ENCODE peak calls at places on chromosomes 16 and 17, in eight cellular contexts. R is K562, T is heart left ventricle, G is body of pancreas, J is HCT116, D is right lobe of liver, C is IMR-90, N is A549. M is an unnamed sample. For H3K4me1, the result is how much of the 10 kb centered on the place peaks cover.

GRCh38 chr17:71934520-71934919 is 186.3 kb upstream of the SOX9 start:
- ATAC-seq in N (no peak), T (no peak), J (no peak), R (no peak), G (no peak), C (no peak), D (no peak), M (no peak)

GRCh38 chr16:53545433-53545832 is 42.4 kb upstream of the AKTIP start:
- ATAC-seq in C (no peak), N (no peak), T (no peak), G (no peak), D (no peak), R (no peak), J (no peak), M (no peak)

GRCh38 chr17:67500677-67501300 is 123.7 kb downstream of the PITPNC1 start:
- ATAC-seq in J (no peak), T (no peak), D (no peak), R (no peak), G (no peak), N (no peak), C (no peak), M (no peak)

GRCh38 chr16:30046588-30046987 is 15.5 kb upstream of the TLCD3B start:
- ATAC-seq in N (peak), D (no peak), G (no peak), T (no peak), C (no peak), J (no peak), R (no peak), M (no peak)

GRCh38 chr17:13272296-13272695 is 254.5 kb upstream of the ELAC2 start:
- ATAC-seq in N (no peak), C (no peak), G (no peak), J (no peak), D (no peak), R (no peak), T (no peak), M (no peak)

GRCh38 chr16:68279726-68280125 is 15.4 kb downstream of the SLC7A6 start:
- ATAC-seq in G (no peak), D (no peak), T (no peak), J (no peak), R (no peak), C (no peak), N (no peak), M (no peak)

GRCh38 chr17:67520282-67520906 is 143.3 kb downstream of the PITPNC1 start:
- ATAC-seq in N (peak), D (peak), T (no peak), J (no peak), R (no peak), G (no peak), C (peak), M (peak)

GRCh38 chr16:87744750-87745514 is 20.9 kb downstream of the KLHDC4 start:
- ATAC-seq in C (no peak), R (no peak), J (peak), G (no peak), N (peak), D (no peak), T (no peak), M (no peak)

GRCh38 chr17:77765292-77765691 is 193.2 kb upstream of the TNRC6C start:
- ATAC-seq in D (no peak), J (no peak), G (no peak), T (no peak), R (no peak), C (no peak), N (no peak), M (no peak)

GRCh38 chr16:54509406-54509931 is 222.9 kb upstream of the IRX3 start:
- ATAC-seq in R (no peak), N (no peak), G (no peak), T (no peak), J (no peak), C (no peak), D (no peak), M (no peak)

GRCh38 chr17:72661093-72661944 is 431.2 kb downstream of the SLC39A11 start:
- ATAC-seq in J (peak), N (no peak), C (no peak), R (no peak), T (no peak), D (no peak), G (peak), M (no peak)

GRCh38 chr17:61305024-61305423 is 94.6 kb upstream of the TBX2 start:
- ATAC-seq in G (no peak), J (no peak), T (no peak), R (no peak), C (no peak), N (no peak), D (peak), M (no peak)

GRCh38 chr17:82429824-82430223 is 11.4 kb upstream of the OGFOD3 start:
- ATAC-seq in G (no peak), T (no peak), D (no peak), J (no peak), R (peak), N (peak), C (no peak), M (no peak)

GRCh38 chr16:31216552-31217530 is at the start of gene PYDC1:
- ATAC-seq in R (no peak), T (no peak), J (no peak), C (no peak), G (no peak), D (no peak), N (no peak), M (no peak)

GRCh38 chr16:762049-762513 is 1.5 kb downstream of the MSLN start:
- ATAC-seq in J (peak), C (no peak), T (no peak), D (no peak), G (no peak), R (peak), N (no peak), M (no peak)

GRCh38 chr16:89410322-89410721 is 80.0 kb downstream of the ANKRD11 start:
- ATAC-seq in J (no peak), D (no peak), N (no peak), R (no peak), T (no peak), C (peak), G (no peak), M (no peak)

GRCh38 chr16:89413811-89414585 is 76.4 kb downstream of the ANKRD11 start:
- ATAC-seq in T (no peak), C (no peak), R (peak), D (peak), J (no peak), N (no peak), G (no peak), M (no peak)

GRCh38 chr16:89411335-89411850 is 79.0 kb downstream of the ANKRD11 start:
- ATAC-seq in G (no peak), R (no peak), N (no peak), C (no peak), T (no peak), J (no peak), D (no peak), M (no peak)

GRCh38 chr16:89410794-89411309 is 79.5 kb downstream of the ANKRD11 start:
- ATAC-seq in R (no peak), D (peak), G (peak), T (peak), J (peak), C (peak), N (peak), M (peak)

DNA sequence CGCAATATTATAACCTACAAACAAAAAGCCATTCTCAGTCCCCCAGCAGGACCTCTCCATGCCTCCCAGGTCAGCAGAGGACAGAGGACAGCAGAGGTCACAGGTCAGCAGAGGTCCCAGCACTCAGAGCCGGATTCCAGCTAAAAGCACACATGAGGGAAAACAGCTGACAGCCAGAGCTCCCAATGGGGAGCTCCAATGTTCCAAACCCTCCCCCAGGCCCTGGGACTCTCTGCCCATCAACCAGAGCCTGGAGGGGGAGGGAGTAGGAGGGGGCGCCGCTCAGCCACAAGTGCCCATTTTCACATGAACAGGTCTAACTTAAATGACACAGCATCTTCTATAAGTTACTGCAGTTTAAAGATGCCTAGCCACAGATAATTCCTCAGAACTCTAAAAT is 77.5 kb downstream of the ANKRD11 start:
- ATAC-seq in G (no peak), N (no peak), R (peak), D (peak), C (no peak), T (peak), J (no peak), M (no peak)
- H3K4me1 ChIP-seq in G (half or more), N (half or more), R (half or more), D (under half), C (under half), T (half or more), J (under half), M (under half)

GRCh38 chr16:55842369-55843104 is 9.6 kb upstream of the CES1 start:
- ATAC-seq in R (peak), J (peak), D (peak), N (peak), T (no peak), G (peak), C (peak), M (no peak)

GRCh38 chr16:55846598-55847346 is 13.9 kb upstream of the CES1 start:
- ATAC-seq in C (no peak), J (no peak), R (peak), N (no peak), G (no peak), T (no peak), D (no peak), M (no peak)

GRCh38 chr16:55843105-55843395 is 10.2 kb upstream of the CES1 start:
- ATAC-seq in N (no peak), R (no peak), T (no peak), C (no peak), D (no peak), J (no peak), G (no peak), M (no peak)
- TF ChIP-seq CTCF in N (no peak), R (no peak), T (no peak), C (no peak), D (no peak), J (no peak), G (no peak), M (peak)

GRCh38 chr17:41734139-41734948 is at the start of gene HAP1:
- ATAC-seq in G (peak), T (no peak), N (peak), J (peak), C (peak), R (no peak), D (peak), M (peak)
- TF ChIP-seq POLR2A in G (peak), T (no peak), N (peak), J (peak), C (peak), R (no peak), D (peak), M (no peak)

GRCh38 chr16:28280881-28281836 is 11.2 kb upstream of the SBK1 start:
- ATAC-seq in G (no peak), N (no peak), J (no peak), C (no peak), T (no peak), R (peak), D (no peak), M (no peak)

GRCh38 chr16:28283798-28284577 is 8.3 kb upstream of the SBK1 start:
- ATAC-seq in N (peak), R (no peak), D (no peak), J (peak), T (no peak), G (no peak), C (no peak), M (no peak)

GRCh38 chr16:28279006-28279405 is 13.3 kb upstream of the SBK1 start:
- ATAC-seq in R (no peak), C (no peak), G (no peak), D (no peak), T (no peak), J (no peak), N (no peak), M (no peak)

GRCh38 chr16:28282045-28282444 is 10.3 kb upstream of the SBK1 start:
- ATAC-seq in N (no peak), D (no peak), T (no peak), R (no peak), C (no peak), J (no peak), G (no peak), M (no peak)

GRCh38 chr16:28283173-28283572 is 9.2 kb upstream of the SBK1 start:
- ATAC-seq in J (no peak), C (no peak), D (no peak), G (no peak), T (no peak), N (peak), R (no peak), M (no peak)
- H3K4me1 ChIP-seq in J (under half), C (under half), D (under half), G (under half), T (under half), N (under half), R (under half), M (under half)

DNA sequence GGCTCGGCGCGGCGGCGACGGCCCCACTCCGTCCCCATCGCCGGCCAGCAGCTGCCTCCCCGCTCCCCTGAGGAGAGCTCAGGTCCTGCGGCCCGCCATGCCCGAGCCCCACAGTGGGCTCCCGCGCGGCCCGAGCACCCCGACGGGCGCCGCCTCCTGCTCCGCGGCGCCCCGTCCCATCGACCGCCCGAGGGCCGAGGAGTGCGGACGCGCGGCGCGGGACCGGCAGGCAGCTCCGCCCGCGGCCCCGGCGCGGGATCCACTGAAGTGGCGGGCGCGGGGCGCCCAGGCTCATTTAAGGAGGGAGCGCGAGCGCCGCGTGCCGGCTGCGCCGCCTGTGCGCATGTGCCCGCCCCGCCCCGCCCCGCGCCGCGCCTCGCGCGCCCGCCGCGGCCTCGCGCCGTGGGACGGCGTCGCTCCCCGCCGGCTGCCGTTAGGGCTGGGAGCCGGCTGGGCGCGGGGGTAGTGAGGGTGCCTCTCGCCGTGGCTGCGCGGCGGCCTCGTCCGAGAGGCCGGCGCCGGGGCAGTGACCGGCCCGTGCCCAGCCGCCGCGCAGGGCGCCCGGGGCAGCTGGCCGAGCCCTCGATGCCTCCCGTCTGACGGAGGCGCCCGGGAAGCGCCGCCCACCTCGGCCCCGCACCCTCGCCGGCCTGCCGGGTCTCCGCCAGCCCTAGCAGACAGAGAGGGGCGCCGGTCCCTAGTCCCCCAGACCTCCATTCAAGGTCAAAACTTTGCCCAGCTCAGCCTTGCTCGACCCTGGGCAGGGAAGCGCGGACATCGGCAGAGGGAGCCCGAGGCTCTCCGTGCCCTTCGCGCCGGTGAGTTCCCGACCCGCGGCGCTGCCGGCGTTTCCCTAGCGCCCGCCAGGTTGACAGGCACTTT is at the start of gene NETO2:
- ATAC-seq in N (peak), J (peak), C (peak), D (peak), R (peak), T (peak), G (peak), M (peak)
- TF ChIP-seq CTCF in N (peak), J (no peak), C (peak), D (peak), R (peak), T (peak), G (peak), M (peak)

GRCh38 chr17:4534928-4535666 is 20.1 kb downstream of the MYBBP1A start:
- ATAC-seq in R (no peak), G (no peak), D (no peak), T (no peak), J (peak), N (no peak), C (no peak), M (no peak)
- TF ChIP-seq POLR2A in R (no peak), G (no peak), D (no peak), T (no peak), J (no peak), N (no peak), C (no peak), M (no peak)

DNA sequence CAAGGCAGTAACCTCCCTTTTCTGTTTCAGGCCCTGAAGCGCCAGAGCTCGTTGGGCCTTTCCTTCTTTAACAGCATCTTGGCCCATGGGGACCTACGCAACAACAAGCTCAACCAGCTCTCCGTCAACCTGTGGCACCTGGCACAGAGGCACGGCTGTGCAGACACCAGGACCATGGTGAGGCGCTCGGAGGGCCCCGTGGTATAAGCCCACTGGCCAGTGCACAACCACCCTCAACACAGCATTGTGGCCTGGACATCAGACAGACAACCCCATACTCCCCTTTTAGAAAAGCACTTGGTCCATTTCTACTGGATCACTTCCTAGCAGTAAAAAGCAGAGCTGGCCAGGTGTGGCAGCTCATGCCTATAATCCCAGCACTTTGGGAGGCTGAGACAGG is 18.6 kb downstream of the KNOP1 start:
- ATAC-seq in G (no peak), R (no peak), C (no peak), D (no peak), J (no peak), N (no peak), T (no peak), M (no peak)
- H3K4me1 ChIP-seq in G (under half), R (under half), C (under half), D (under half), J (under half), N (half or more), T (half or more), M (half or more)

DNA sequence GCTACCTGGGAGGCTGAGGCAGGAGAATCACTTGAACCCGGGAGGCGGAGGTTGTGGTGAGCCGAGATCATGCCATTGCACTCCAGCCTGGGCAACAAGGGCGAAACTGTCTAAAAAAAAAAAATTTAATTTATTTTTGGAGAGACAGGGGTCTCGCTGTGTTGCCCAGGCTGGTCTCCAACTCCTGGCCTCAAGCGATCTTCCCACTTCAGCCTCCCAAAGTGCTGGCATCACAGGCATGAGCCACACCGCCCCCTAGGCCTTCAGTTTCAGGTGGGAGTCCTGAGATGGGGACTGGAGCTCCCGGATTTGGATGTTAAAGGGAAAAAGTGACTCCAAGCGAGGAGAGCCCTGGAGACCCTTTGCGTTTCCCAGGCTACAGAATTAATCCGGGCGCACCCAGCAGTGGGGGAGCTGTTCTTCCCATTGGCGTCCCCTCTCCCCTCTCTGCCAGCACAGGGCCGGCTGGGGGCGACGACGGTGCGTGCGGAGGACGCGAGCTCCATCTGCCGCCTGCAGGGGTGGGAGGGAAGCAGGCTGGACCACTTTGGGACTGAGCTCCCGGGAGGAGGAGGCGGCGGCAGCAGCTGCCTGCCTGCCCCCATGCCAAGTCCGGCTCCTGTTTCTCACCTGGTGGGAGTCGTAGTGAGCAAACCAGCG is 49.3 kb upstream of the USP7 start:
- ATAC-seq in D (no peak), T (no peak), G (no peak), C (peak), J (no peak), R (no peak), N (no peak), M (no peak)
- TF ChIP-seq CTCF in D (no peak), T (peak), G (no peak), C (peak), J (no peak), R (no peak), N (no peak), M (peak)

GRCh38 chr17:18970582-18971480 is 18.9 kb downstream of the SLC5A10 start:
- ATAC-seq in J (no peak), D (no peak), R (no peak), T (no peak), G (no peak), C (no peak), N (no peak), M (no peak)

GRCh38 chr17:18967806-18968744 is 16.1 kb downstream of the SLC5A10 start:
- ATAC-seq in J (no peak), C (no peak), D (peak), T (no peak), G (peak), R (peak), N (peak), M (no peak)

GRCh38 chr17:18971801-18972200 is 19.8 kb downstream of the SLC5A10 start:
- ATAC-seq in N (no peak), G (no peak), T (no peak), J (no peak), R (no peak), C (no peak), D (no peak), M (no peak)

GRCh38 chr17:18966831-18967624 is 15.1 kb downstream of the SLC5A10 start:
- ATAC-seq in N (peak), R (no peak), D (peak), J (no peak), G (no peak), T (no peak), C (peak), M (no peak)

DNA sequence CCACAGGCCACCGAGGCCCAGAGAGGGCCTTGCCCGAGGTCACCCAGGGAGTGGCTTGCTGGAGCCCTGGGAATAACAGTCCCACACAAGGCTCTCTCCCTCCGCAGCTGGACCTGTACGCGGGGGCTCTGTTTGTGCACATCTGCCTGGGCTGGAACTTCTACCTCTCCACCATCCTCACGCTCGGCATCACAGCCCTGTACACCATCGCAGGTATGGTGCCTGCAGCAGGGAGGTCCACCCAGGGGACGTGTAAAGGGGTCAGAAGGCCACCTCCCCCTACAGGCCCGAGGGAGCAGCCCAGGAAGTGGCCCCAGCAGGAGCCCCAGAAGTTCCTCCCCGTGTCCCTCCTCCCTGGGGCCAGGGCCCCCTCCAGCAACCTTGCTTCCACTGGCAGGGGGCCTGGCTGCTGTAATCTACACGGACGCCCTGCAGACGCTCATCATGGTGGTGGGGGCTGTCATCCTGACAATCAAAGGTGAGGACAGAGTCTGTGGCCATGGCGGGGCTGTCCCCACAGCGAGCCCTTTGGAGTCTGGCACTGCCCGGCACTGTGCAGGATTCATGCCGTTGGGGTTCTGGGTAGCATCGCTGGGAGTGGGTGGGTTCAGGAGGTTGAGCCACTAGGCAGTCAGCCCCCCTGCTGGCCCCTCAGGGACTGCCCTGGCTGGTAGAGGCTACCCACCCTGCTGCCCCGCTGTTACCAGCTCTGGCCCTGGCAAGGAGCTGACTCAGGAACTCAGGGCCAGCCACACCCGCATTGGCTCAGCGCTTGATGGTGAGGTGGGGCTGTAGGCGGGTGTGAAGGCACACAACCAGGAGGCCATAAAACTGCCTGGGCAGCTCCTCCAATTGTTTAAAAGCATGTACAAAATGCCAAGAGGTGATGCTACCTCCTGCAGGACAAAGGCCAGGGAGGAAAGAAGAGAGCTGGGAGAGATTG is 17.3 kb downstream of the SLC5A10 start:
- ATAC-seq in J (peak), C (no peak), R (peak), G (no peak), D (peak), T (no peak), N (peak), M (no peak)
- TF ChIP-seq POLR2A in J (no peak), C (no peak), R (no peak), G (no peak), D (no peak), T (no peak), N (no peak), M (no peak)

M was measured in gastroesophageal sphincter.